ENCODE peak calls at places on chromosomes 6 and 20, in seven cellular contexts. Y is NCI-H460, U is NCI-H524 treated with DMSO at 0.1 percent for 48 hours, M is NCI-H510A treated with DMSO at 0.1 percent for 48 hours, L is body of pancreas, S is endothelial cell, X is Calu3. Z is an unnamed sample.

GRCh38 chr20:21173496-21174025 is 47.7 kb downstream of the KIZ start:
- DNase-seq in Y (no peak), U (no peak), M (no peak), L (no peak), S (no peak), X (no peak), Z (no peak)

GRCh38 chr6:153312633-153313032 is 181.6 kb upstream of the RGS17 start:
- DNase-seq in Y (peak; percentile 26), U (peak; percentile 48), M (peak; percentile 41), L (peak; percentile 63), S (peak; percentile 45), X (peak; percentile 61), Z (peak; percentile 41)

GRCh38 chr6:53547815-53548496 is 3.1 kb upstream of the GCLC start:
- DNase-seq in Y (peak; percentile 93), U (peak; percentile 72), M (peak; percentile 93), L (peak; percentile 97), S (peak; percentile 94), X (peak; percentile 97), Z (peak; percentile 97)

GRCh38 chr20:61587036-61587435 is 335.0 kb downstream of the CDH4 start:
- DNase-seq in Y (no peak), U (no peak), M (no peak), L (no peak), S (no peak), X (no peak), Z (peak; percentile 51)

GRCh38 chr20:4493386-4493785 is 228.3 kb upstream of the PRND start:
- DNase-seq in Y (no peak), U (no peak), M (no peak), L (no peak), S (no peak), X (no peak), Z (no peak)

GRCh38 chr6:32609391-32609730 is 19.7 kb upstream of the HLA-DRB1 start:
- DNase-seq in Y (no peak), U (no peak), M (no peak), L (no peak), S (no peak), X (no peak), Z (no peak)

GRCh38 chr6:53605543-53606235 is 59.9 kb downstream of the KLHL31 start:
- DNase-seq in Y (no peak), U (no peak), M (no peak), L (no peak), S (no peak), X (no peak), Z (no peak)

GRCh38 chr6:54291738-54292137 is 16.5 kb upstream of the TINAG start:
- DNase-seq in Y (no peak), U (no peak), M (no peak), L (no peak), S (no peak), X (no peak), Z (no peak)

GRCh38 chr20:24916412-24916811 is 32.7 kb upstream of the CST7 start:
- DNase-seq in Y (no peak), U (no peak), M (no peak), L (no peak), S (no peak), X (no peak), Z (no peak)

GRCh38 chr6:134249759-134250602 is 67.9 kb downstream of the SGK1 start:
- DNase-seq in Y (no peak), U (no peak), M (no peak), L (no peak), S (no peak), X (no peak), Z (no peak)

GRCh38 chr20:14543040-14543439 is 205.6 kb upstream of the FLRT3 start:
- DNase-seq in Y (no peak), U (no peak), M (no peak), L (no peak), S (no peak), X (no peak), Z (no peak)

GRCh38 chr6:143620461-143620860 is 57.3 kb upstream of the PHACTR2 start:
- DNase-seq in Y (no peak), U (no peak), M (no peak), L (no peak), S (no peak), X (no peak), Z (no peak)